ENCODE peak calls at places on chromosomes 4 and X, in ten cellular contexts. One of them, this sample, is unnamed.

GRCh38 chrX:96591418-96591817 is 93.2 kb upstream of the DIAPH2 start:
- DNase-seq in uterus: no peak
- DNase-seq in ovary: no peak
- DNase-seq in tibial nerve: peak; percentile 9
- DNase-seq in stomach: no peak
- DNase-seq in thyroid gland: no peak
- DNase-seq in IMR-90: no peak
- DNase-seq in K562: no peak
- DNase-seq in heart left ventricle: no peak
- DNase-seq in body of pancreas: no peak
- DNase-seq in this sample: no peak

GRCh38 chr4:85955614-85956295 is 404.1 kb downstream of the MAPK10 start:
- DNase-seq in IMR-90: peak; percentile 18
- DNase-seq in tibial nerve: no peak
- DNase-seq in thyroid gland: no peak
- DNase-seq in uterus: no peak
- DNase-seq in body of pancreas: no peak
- DNase-seq in K562: no peak
- DNase-seq in stomach: no peak
- DNase-seq in ovary: no peak
- DNase-seq in heart left ventricle: no peak
- DNase-seq in this sample: no peak

GRCh38 chrX:42748067-42748850 is 29.7 kb downstream of the PPP1R2C start:
- DNase-seq in K562: no peak
- DNase-seq in ovary: no peak
- DNase-seq in body of pancreas: no peak
- DNase-seq in heart left ventricle: no peak
- DNase-seq in stomach: no peak
- DNase-seq in IMR-90: peak; percentile 37
- DNase-seq in thyroid gland: no peak
- DNase-seq in tibial nerve: no peak
- DNase-seq in uterus: no peak
- DNase-seq in this sample: no peak

GRCh38 chr4:52377563-52377962 is 281.5 kb downstream of the USP46 start:
- DNase-seq in IMR-90: no peak
- DNase-seq in uterus: no peak
- DNase-seq in body of pancreas: no peak
- DNase-seq in heart left ventricle: no peak
- DNase-seq in stomach: no peak
- DNase-seq in K562: no peak
- DNase-seq in tibial nerve: no peak
- DNase-seq in ovary: no peak
- DNase-seq in thyroid gland: no peak
- DNase-seq in this sample: no peak

GRCh38 chr4:77437079-77437478 is 168.5 kb upstream of the CXCL13 start:
- DNase-seq in body of pancreas: no peak
- DNase-seq in thyroid gland: no peak
- DNase-seq in uterus: no peak
- DNase-seq in tibial nerve: no peak
- DNase-seq in heart left ventricle: no peak
- DNase-seq in IMR-90: no peak
- DNase-seq in K562: no peak
- DNase-seq in ovary: no peak
- DNase-seq in stomach: no peak
- DNase-seq in this sample: no peak

GRCh38 chr4:124433044-124433443 is 279.5 kb downstream of the ANKRD50 start:
- DNase-seq in tibial nerve: no peak
- DNase-seq in ovary: no peak
- DNase-seq in stomach: no peak
- DNase-seq in heart left ventricle: no peak
- DNase-seq in uterus: no peak
- DNase-seq in IMR-90: no peak
- DNase-seq in thyroid gland: no peak
- DNase-seq in body of pancreas: no peak
- DNase-seq in K562: no peak
- DNase-seq in this sample: no peak

GRCh38 chr4:152937535-152938236 is 1.6 kb downstream of the FHDC1 start:
- DNase-seq in IMR-90: peak; percentile 21
- DNase-seq in ovary: peak; percentile 29
- DNase-seq in heart left ventricle: peak; percentile 37
- DNase-seq in K562: peak; percentile 87
- DNase-seq in tibial nerve: no peak
- DNase-seq in uterus: peak; percentile 21
- DNase-seq in stomach: peak; percentile 45
- DNase-seq in body of pancreas: peak; percentile 34
- DNase-seq in thyroid gland: peak; percentile 38
- DNase-seq in this sample: peak; percentile 46

GRCh38 chr4:138230048-138230447 is 12.1 kb downstream of the SLC7A11 start:
- DNase-seq in stomach: no peak
- DNase-seq in IMR-90: no peak
- DNase-seq in heart left ventricle: no peak
- DNase-seq in tibial nerve: no peak
- DNase-seq in thyroid gland: no peak
- DNase-seq in body of pancreas: no peak
- DNase-seq in K562: no peak
- DNase-seq in ovary: no peak
- DNase-seq in uterus: no peak
- DNase-seq in this sample: no peak

DNA sequence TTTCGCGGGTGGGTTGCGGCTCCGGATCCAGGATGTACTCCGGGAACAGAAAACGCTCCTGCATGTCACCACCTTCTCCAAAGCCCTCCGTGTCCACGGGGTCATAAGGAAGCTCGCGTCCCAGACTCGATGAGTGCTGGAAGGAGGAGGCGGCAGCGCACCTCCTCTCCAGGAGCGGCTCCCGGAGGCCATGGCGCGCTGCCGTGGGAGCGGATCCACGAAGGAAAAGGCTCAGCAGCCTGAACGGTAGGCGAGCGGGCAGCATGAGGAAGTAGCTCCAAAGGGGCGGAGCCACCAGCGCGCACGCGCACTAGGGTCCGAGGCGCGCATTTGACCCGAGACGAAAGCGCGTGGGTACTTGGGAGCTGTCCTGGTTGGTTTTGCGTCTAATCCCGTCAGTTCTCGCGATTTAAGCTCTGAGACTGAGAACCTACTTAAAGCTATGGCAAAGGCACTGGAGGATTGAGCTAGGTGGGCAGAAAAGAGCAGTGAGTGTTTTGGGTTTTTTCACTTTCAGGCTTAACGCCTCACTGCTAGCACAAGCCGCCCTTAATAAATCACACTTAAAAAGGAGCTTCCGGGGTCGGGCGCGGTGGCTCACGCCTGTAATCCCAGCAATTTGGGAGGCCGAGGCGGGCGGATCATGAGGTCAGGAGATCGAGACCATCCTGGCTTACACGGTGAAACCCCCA is at the start of gene NOA1:
- DNase-seq in IMR-90: peak; percentile 99
- DNase-seq in stomach: peak; percentile 99
- DNase-seq in ovary: peak; percentile 97
- DNase-seq in body of pancreas: peak; percentile 98
- DNase-seq in heart left ventricle: peak; percentile 97
- DNase-seq in thyroid gland: peak; percentile 99
- DNase-seq in tibial nerve: peak; percentile 99
- DNase-seq in K562: peak; percentile 88
- DNase-seq in uterus: peak; percentile 99
- DNase-seq in this sample: peak; percentile 85
- TF ChIP-seq POLR2A in IMR-90: peak; percentile 59
- TF ChIP-seq POLR2A in stomach: no peak
- TF ChIP-seq POLR2A in ovary: peak; percentile 43
- TF ChIP-seq POLR2A in body of pancreas: peak; percentile 88
- TF ChIP-seq POLR2A in heart left ventricle: no peak
- TF ChIP-seq POLR2A in thyroid gland: peak; percentile 87
- TF ChIP-seq POLR2A in tibial nerve: peak; percentile 70
- TF ChIP-seq POLR2A in K562: peak; percentile 97
- TF ChIP-seq POLR2A in uterus: peak; percentile 80
- TF ChIP-seq POLR2A in this sample: peak; percentile 88

GRCh38 chr4:54540931-54541330 is 116.8 kb upstream of the KIT start:
- DNase-seq in thyroid gland: no peak
- DNase-seq in ovary: no peak
- DNase-seq in tibial nerve: no peak
- DNase-seq in uterus: no peak
- DNase-seq in K562: no peak
- DNase-seq in heart left ventricle: no peak
- DNase-seq in stomach: no peak
- DNase-seq in IMR-90: no peak
- DNase-seq in body of pancreas: no peak
- DNase-seq in this sample: no peak

GRCh38 chr4:54542119-54542438 is 115.7 kb upstream of the KIT start:
- DNase-seq in stomach: no peak
- DNase-seq in tibial nerve: no peak
- DNase-seq in ovary: no peak
- DNase-seq in IMR-90: no peak
- DNase-seq in uterus: no peak
- DNase-seq in heart left ventricle: no peak
- DNase-seq in body of pancreas: no peak
- DNase-seq in K562: no peak
- DNase-seq in thyroid gland: no peak
- DNase-seq in this sample: no peak

GRCh38 chr4:54541426-54542118 is 116.2 kb upstream of the KIT start:
- DNase-seq in IMR-90: peak; percentile 54
- DNase-seq in heart left ventricle: no peak
- DNase-seq in stomach: no peak
- DNase-seq in tibial nerve: no peak
- DNase-seq in K562: peak; percentile 45
- DNase-seq in uterus: no peak
- DNase-seq in ovary: no peak
- DNase-seq in thyroid gland: no peak
- DNase-seq in body of pancreas: no peak
- DNase-seq in this sample: no peak

GRCh38 chr4:54542540-54543041 is 115.2 kb upstream of the KIT start:
- DNase-seq in tibial nerve: no peak
- DNase-seq in uterus: no peak
- DNase-seq in thyroid gland: no peak
- DNase-seq in heart left ventricle: no peak
- DNase-seq in stomach: no peak
- DNase-seq in body of pancreas: no peak
- DNase-seq in K562: peak; percentile 76
- DNase-seq in ovary: no peak
- DNase-seq in IMR-90: peak; percentile 16
- DNase-seq in this sample: no peak

DNA sequence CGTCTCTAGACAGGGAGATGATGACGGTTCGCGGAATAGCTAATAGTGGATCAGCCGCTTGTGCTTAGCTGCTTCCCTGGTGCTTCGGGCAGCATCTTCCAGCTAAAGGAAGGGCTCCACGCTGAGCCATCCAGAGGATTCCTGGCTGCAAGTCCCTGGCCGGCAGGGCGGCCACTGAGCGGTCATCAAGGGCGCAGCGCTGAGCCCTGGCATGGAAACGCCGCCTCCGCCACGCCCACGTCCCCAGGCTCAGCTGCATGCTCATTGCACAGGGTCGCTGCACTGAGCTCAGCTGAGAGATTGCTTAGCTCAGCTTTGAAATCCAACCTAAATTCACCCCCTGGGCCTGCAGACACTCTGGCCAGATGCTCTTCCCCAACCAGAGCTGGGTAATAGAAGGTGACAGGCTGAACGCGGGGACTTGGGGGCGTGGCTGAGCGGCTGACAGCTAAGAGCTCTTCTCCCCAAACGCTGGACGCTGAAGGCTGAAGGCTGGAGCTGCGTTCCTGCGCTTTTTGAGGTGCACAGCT is 118.2 kb upstream of the KIT start:
- DNase-seq in heart left ventricle: peak; percentile 66
- DNase-seq in K562: peak; percentile 20
- DNase-seq in body of pancreas: peak; percentile 45
- DNase-seq in ovary: peak; percentile 45
- DNase-seq in IMR-90: peak; percentile 46
- DNase-seq in stomach: peak; percentile 74
- DNase-seq in tibial nerve: no peak
- DNase-seq in thyroid gland: peak; percentile 72
- DNase-seq in uterus: peak; percentile 27
- DNase-seq in this sample: no peak
- TF ChIP-seq POLR2A in heart left ventricle: no peak
- TF ChIP-seq POLR2A in K562: no peak
- TF ChIP-seq POLR2A in body of pancreas: no peak
- TF ChIP-seq POLR2A in ovary: no peak
- TF ChIP-seq POLR2A in IMR-90: no peak
- TF ChIP-seq POLR2A in stomach: no peak
- TF ChIP-seq POLR2A in tibial nerve: no peak
- TF ChIP-seq POLR2A in thyroid gland: no peak
- TF ChIP-seq POLR2A in uterus: no peak
- TF ChIP-seq POLR2A in this sample: no peak

GRCh38 chr4:183504930-183505555 is at the start of gene ING2:
- DNase-seq in body of pancreas: no peak
- DNase-seq in ovary: peak; percentile 73
- DNase-seq in uterus: peak; percentile 44
- DNase-seq in stomach: no peak
- DNase-seq in IMR-90: no peak
- DNase-seq in thyroid gland: no peak
- DNase-seq in K562: peak; percentile 78
- DNase-seq in heart left ventricle: no peak
- DNase-seq in tibial nerve: peak; percentile 9
- DNase-seq in this sample: peak; percentile 59

GRCh38 chr4:183503497-183504063 is 1.3 kb upstream of the ING2 start:
- DNase-seq in tibial nerve: peak; percentile 21
- DNase-seq in IMR-90: no peak
- DNase-seq in thyroid gland: no peak
- DNase-seq in stomach: no peak
- DNase-seq in body of pancreas: no peak
- DNase-seq in ovary: no peak
- DNase-seq in uterus: no peak
- DNase-seq in heart left ventricle: no peak
- DNase-seq in K562: no peak
- DNase-seq in this sample: no peak

GRCh38 chr4:183505556-183506388 is 914 bp downstream of the ING2 start:
- DNase-seq in IMR-90: peak; percentile 84
- DNase-seq in K562: peak; percentile 77
- DNase-seq in body of pancreas: peak; percentile 83
- DNase-seq in heart left ventricle: peak; percentile 91
- DNase-seq in tibial nerve: peak; percentile 82
- DNase-seq in ovary: peak; percentile 88
- DNase-seq in stomach: peak; percentile 83
- DNase-seq in thyroid gland: peak; percentile 86
- DNase-seq in uterus: peak; percentile 83
- DNase-seq in this sample: peak; percentile 64

GRCh38 chr4:183506389-183506735 is 1.5 kb downstream of the ING2 start:
- DNase-seq in thyroid gland: no peak
- DNase-seq in stomach: no peak
- DNase-seq in body of pancreas: no peak
- DNase-seq in uterus: no peak
- DNase-seq in ovary: no peak
- DNase-seq in tibial nerve: no peak
- DNase-seq in IMR-90: no peak
- DNase-seq in heart left ventricle: no peak
- DNase-seq in K562: no peak
- DNase-seq in this sample: no peak

DNA sequence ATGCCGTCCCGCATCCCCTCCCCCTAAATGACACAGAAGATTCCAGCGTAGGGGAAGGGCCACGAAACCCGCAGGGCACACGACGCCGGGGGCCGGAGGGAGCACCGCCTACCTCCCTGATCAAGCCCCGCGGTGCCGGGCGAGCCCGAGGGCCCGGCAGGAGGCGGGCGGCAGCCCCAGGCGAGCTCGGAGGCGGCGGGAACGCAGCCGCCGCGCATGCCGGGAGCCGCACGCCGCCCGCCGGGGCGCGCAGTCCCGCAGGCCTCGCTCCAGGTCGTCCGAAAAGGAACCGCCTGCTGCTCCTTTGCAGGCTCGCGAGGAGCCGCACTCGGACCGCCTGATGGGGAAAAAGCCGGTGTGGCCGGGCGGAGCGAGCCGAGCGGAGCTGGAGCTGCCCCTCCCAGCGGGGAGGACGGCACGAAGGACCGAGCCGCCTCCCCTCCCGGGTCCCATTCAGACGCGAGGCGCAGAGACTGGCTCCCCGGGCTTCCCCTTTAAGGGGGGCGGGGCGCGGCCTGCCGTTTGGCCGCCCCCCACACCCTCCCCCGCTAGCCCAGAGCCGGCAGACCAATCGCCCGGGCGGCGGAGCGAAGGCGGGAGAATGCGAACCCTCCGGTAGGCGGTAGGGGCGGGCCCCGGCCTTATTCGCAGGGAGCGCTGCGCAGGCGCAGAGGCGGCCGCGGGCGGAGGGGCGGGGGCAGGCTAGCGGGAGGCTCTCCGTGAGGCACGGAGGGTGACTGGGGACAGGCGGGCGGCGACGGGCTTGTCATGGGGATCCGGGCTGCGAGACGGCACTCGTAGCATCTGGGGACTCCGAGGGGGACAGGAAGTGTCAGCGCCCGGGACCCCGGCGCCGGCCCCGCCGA is 561 bp upstream of the ING2 start:
- DNase-seq in stomach: peak; percentile 100
- DNase-seq in tibial nerve: peak; percentile 97
- DNase-seq in body of pancreas: peak; percentile 99
- DNase-seq in thyroid gland: peak; percentile 100
- DNase-seq in ovary: peak; percentile 99
- DNase-seq in heart left ventricle: peak; percentile 99
- DNase-seq in K562: peak; percentile 91
- DNase-seq in IMR-90: peak; percentile 96
- DNase-seq in uterus: peak; percentile 99
- DNase-seq in this sample: peak; percentile 81
- TF ChIP-seq POLR2A in stomach: no peak
- TF ChIP-seq POLR2A in tibial nerve: peak; percentile 85
- TF ChIP-seq POLR2A in body of pancreas: peak; percentile 83
- TF ChIP-seq POLR2A in thyroid gland: peak; percentile 80
- TF ChIP-seq POLR2A in ovary: peak; percentile 61
- TF ChIP-seq POLR2A in heart left ventricle: no peak
- TF ChIP-seq POLR2A in K562: peak; percentile 81
- TF ChIP-seq POLR2A in IMR-90: peak; percentile 74
- TF ChIP-seq POLR2A in uterus: peak; percentile 73
- TF ChIP-seq POLR2A in this sample: peak; percentile 88

GRCh38 chrX:134460005-134460860 is at the start of gene HPRT1:
- DNase-seq in ovary: peak; percentile 79
- DNase-seq in stomach: peak; percentile 87
- DNase-seq in thyroid gland: peak; percentile 78
- DNase-seq in body of pancreas: peak; percentile 87
- DNase-seq in tibial nerve: peak; percentile 51
- DNase-seq in uterus: peak; percentile 78
- DNase-seq in IMR-90: peak; percentile 66
- DNase-seq in heart left ventricle: peak; percentile 86
- DNase-seq in K562: peak; percentile 82
- DNase-seq in this sample: peak; percentile 44
- TF ChIP-seq POLR2A in ovary: peak; percentile 61
- TF ChIP-seq POLR2A in stomach: no peak
- TF ChIP-seq POLR2A in thyroid gland: peak; percentile 63
- TF ChIP-seq POLR2A in body of pancreas: peak; percentile 67
- TF ChIP-seq POLR2A in tibial nerve: peak; percentile 38
- TF ChIP-seq POLR2A in uterus: peak; percentile 55
- TF ChIP-seq POLR2A in IMR-90: no peak
- TF ChIP-seq POLR2A in heart left ventricle: no peak
- TF ChIP-seq POLR2A in K562: peak; percentile 72
- TF ChIP-seq POLR2A in this sample: peak; percentile 62

This sample was measured in GM12892.